ENCODE peak calls at places on chromosomes 3 and 15, in six cellular contexts. One of them, this sample, is unnamed.

GRCh38 chr15:73941044-73941443 is 14.8 kb downstream of the LOXL1 start:
- DNase-seq in activated CD8-positive, alpha-beta memory T cell treated with anti-CD3 and anti-CD28 coated beads for 4 hours: no peak
- DNase-seq in GM23248: peak
- DNase-seq in stimulated activated CD8-positive, alpha-beta memory T cell treated with anti-CD3 and anti-CD28 coated beads, Interleukin-12 subunit alpha, Interleukin-12 subunit beta, amount 100 ng/mL, for 1 hour: no peak
- DNase-seq in activated naive CD4-positive, alpha-beta T cell treated with anti-CD3 and anti-CD28 coated beads, Interleukin-2, amount 50 U/mL, for 16 hours: no peak
- DNase-seq in AG09309: peak
- DNase-seq in this sample: no peak

GRCh38 chr3:101038393-101038792 is 45.2 kb upstream of the ABI3BP start:
- DNase-seq in activated CD8-positive, alpha-beta memory T cell treated with anti-CD3 and anti-CD28 coated beads for 4 hours: no peak
- DNase-seq in GM23248: peak
- DNase-seq in stimulated activated CD8-positive, alpha-beta memory T cell treated with anti-CD3 and anti-CD28 coated beads, Interleukin-12 subunit alpha, Interleukin-12 subunit beta, amount 100 ng/mL, for 1 hour: no peak
- DNase-seq in activated naive CD4-positive, alpha-beta T cell treated with anti-CD3 and anti-CD28 coated beads, Interleukin-2, amount 50 U/mL, for 16 hours: no peak
- DNase-seq in AG09309: peak
- DNase-seq in this sample: no peak

GRCh38 chr15:52018244-52018643 is 775 bp upstream of the MAPK6 start:
- DNase-seq in activated CD8-positive, alpha-beta memory T cell treated with anti-CD3 and anti-CD28 coated beads for 4 hours: no peak
- DNase-seq in GM23248: peak
- DNase-seq in stimulated activated CD8-positive, alpha-beta memory T cell treated with anti-CD3 and anti-CD28 coated beads, Interleukin-12 subunit alpha, Interleukin-12 subunit beta, amount 100 ng/mL, for 1 hour: no peak
- DNase-seq in activated naive CD4-positive, alpha-beta T cell treated with anti-CD3 and anti-CD28 coated beads, Interleukin-2, amount 50 U/mL, for 16 hours: no peak
- DNase-seq in AG09309: no peak
- DNase-seq in this sample: no peak

GRCh38 chr15:67836477-67836876 is 3.4 kb downstream of the RNU6-1 start:
- DNase-seq in activated CD8-positive, alpha-beta memory T cell treated with anti-CD3 and anti-CD28 coated beads for 4 hours: no peak
- DNase-seq in GM23248: peak
- DNase-seq in stimulated activated CD8-positive, alpha-beta memory T cell treated with anti-CD3 and anti-CD28 coated beads, Interleukin-12 subunit alpha, Interleukin-12 subunit beta, amount 100 ng/mL, for 1 hour: no peak
- DNase-seq in activated naive CD4-positive, alpha-beta T cell treated with anti-CD3 and anti-CD28 coated beads, Interleukin-2, amount 50 U/mL, for 16 hours: peak
- DNase-seq in AG09309: no peak
- DNase-seq in this sample: no peak

GRCh38 chr3:123449092-123449985 is 449 bp upstream of the ADCY5 start:
- DNase-seq in activated CD8-positive, alpha-beta memory T cell treated with anti-CD3 and anti-CD28 coated beads for 4 hours: no peak
- DNase-seq in GM23248: peak
- DNase-seq in stimulated activated CD8-positive, alpha-beta memory T cell treated with anti-CD3 and anti-CD28 coated beads, Interleukin-12 subunit alpha, Interleukin-12 subunit beta, amount 100 ng/mL, for 1 hour: no peak
- DNase-seq in activated naive CD4-positive, alpha-beta T cell treated with anti-CD3 and anti-CD28 coated beads, Interleukin-2, amount 50 U/mL, for 16 hours: peak
- DNase-seq in AG09309: no peak
- DNase-seq in this sample: no peak

GRCh38 chr3:54733079-54733478 is 194.8 kb downstream of the LRTM1 start:
- DNase-seq in activated CD8-positive, alpha-beta memory T cell treated with anti-CD3 and anti-CD28 coated beads for 4 hours: no peak
- DNase-seq in GM23248: no peak
- DNase-seq in stimulated activated CD8-positive, alpha-beta memory T cell treated with anti-CD3 and anti-CD28 coated beads, Interleukin-12 subunit alpha, Interleukin-12 subunit beta, amount 100 ng/mL, for 1 hour: no peak
- DNase-seq in activated naive CD4-positive, alpha-beta T cell treated with anti-CD3 and anti-CD28 coated beads, Interleukin-2, amount 50 U/mL, for 16 hours: no peak
- DNase-seq in AG09309: no peak
- DNase-seq in this sample: no peak

GRCh38 chr15:55879181-55879580 is 114.2 kb downstream of the NEDD4 start:
- DNase-seq in activated CD8-positive, alpha-beta memory T cell treated with anti-CD3 and anti-CD28 coated beads for 4 hours: no peak
- DNase-seq in GM23248: peak
- DNase-seq in stimulated activated CD8-positive, alpha-beta memory T cell treated with anti-CD3 and anti-CD28 coated beads, Interleukin-12 subunit alpha, Interleukin-12 subunit beta, amount 100 ng/mL, for 1 hour: no peak
- DNase-seq in activated naive CD4-positive, alpha-beta T cell treated with anti-CD3 and anti-CD28 coated beads, Interleukin-2, amount 50 U/mL, for 16 hours: no peak
- DNase-seq in AG09309: no peak
- DNase-seq in this sample: no peak

GRCh38 chr15:51864408-51865056 is 35.1 kb downstream of the TMOD3 start:
- DNase-seq in activated CD8-positive, alpha-beta memory T cell treated with anti-CD3 and anti-CD28 coated beads for 4 hours: no peak
- DNase-seq in GM23248: peak
- DNase-seq in stimulated activated CD8-positive, alpha-beta memory T cell treated with anti-CD3 and anti-CD28 coated beads, Interleukin-12 subunit alpha, Interleukin-12 subunit beta, amount 100 ng/mL, for 1 hour: no peak
- DNase-seq in activated naive CD4-positive, alpha-beta T cell treated with anti-CD3 and anti-CD28 coated beads, Interleukin-2, amount 50 U/mL, for 16 hours: peak
- DNase-seq in AG09309: peak
- DNase-seq in this sample: no peak

GRCh38 chr3:139378587-139378986 is 10.9 kb downstream of the COPB2 start:
- DNase-seq in activated CD8-positive, alpha-beta memory T cell treated with anti-CD3 and anti-CD28 coated beads for 4 hours: no peak
- DNase-seq in GM23248: no peak
- DNase-seq in stimulated activated CD8-positive, alpha-beta memory T cell treated with anti-CD3 and anti-CD28 coated beads, Interleukin-12 subunit alpha, Interleukin-12 subunit beta, amount 100 ng/mL, for 1 hour: no peak
- DNase-seq in activated naive CD4-positive, alpha-beta T cell treated with anti-CD3 and anti-CD28 coated beads, Interleukin-2, amount 50 U/mL, for 16 hours: no peak
- DNase-seq in AG09309: no peak
- DNase-seq in this sample: no peak

GRCh38 chr15:66284276-66284675 is 9.1 kb upstream of the DIS3L start:
- DNase-seq in activated CD8-positive, alpha-beta memory T cell treated with anti-CD3 and anti-CD28 coated beads for 4 hours: no peak
- DNase-seq in GM23248: no peak
- DNase-seq in stimulated activated CD8-positive, alpha-beta memory T cell treated with anti-CD3 and anti-CD28 coated beads, Interleukin-12 subunit alpha, Interleukin-12 subunit beta, amount 100 ng/mL, for 1 hour: no peak
- DNase-seq in activated naive CD4-positive, alpha-beta T cell treated with anti-CD3 and anti-CD28 coated beads, Interleukin-2, amount 50 U/mL, for 16 hours: no peak
- DNase-seq in AG09309: no peak
- DNase-seq in this sample: no peak

GRCh38 chr3:111763101-111763500 is 96.0 kb upstream of the PHLDB2 start:
- DNase-seq in activated CD8-positive, alpha-beta memory T cell treated with anti-CD3 and anti-CD28 coated beads for 4 hours: no peak
- DNase-seq in GM23248: peak
- DNase-seq in stimulated activated CD8-positive, alpha-beta memory T cell treated with anti-CD3 and anti-CD28 coated beads, Interleukin-12 subunit alpha, Interleukin-12 subunit beta, amount 100 ng/mL, for 1 hour: no peak
- DNase-seq in activated naive CD4-positive, alpha-beta T cell treated with anti-CD3 and anti-CD28 coated beads, Interleukin-2, amount 50 U/mL, for 16 hours: no peak
- DNase-seq in AG09309: no peak
- DNase-seq in this sample: no peak

GRCh38 chr3:55782351-55782750 is 295.2 kb upstream of the WNT5A start:
- DNase-seq in activated CD8-positive, alpha-beta memory T cell treated with anti-CD3 and anti-CD28 coated beads for 4 hours: no peak
- DNase-seq in GM23248: no peak
- DNase-seq in stimulated activated CD8-positive, alpha-beta memory T cell treated with anti-CD3 and anti-CD28 coated beads, Interleukin-12 subunit alpha, Interleukin-12 subunit beta, amount 100 ng/mL, for 1 hour: no peak
- DNase-seq in activated naive CD4-positive, alpha-beta T cell treated with anti-CD3 and anti-CD28 coated beads, Interleukin-2, amount 50 U/mL, for 16 hours: no peak
- DNase-seq in AG09309: no peak
- DNase-seq in this sample: no peak

GRCh38 chr3:101676765-101677435 is at the start of gene ZBTB11:
- DNase-seq in activated CD8-positive, alpha-beta memory T cell treated with anti-CD3 and anti-CD28 coated beads for 4 hours: peak
- DNase-seq in GM23248: peak
- DNase-seq in stimulated activated CD8-positive, alpha-beta memory T cell treated with anti-CD3 and anti-CD28 coated beads, Interleukin-12 subunit alpha, Interleukin-12 subunit beta, amount 100 ng/mL, for 1 hour: peak
- DNase-seq in activated naive CD4-positive, alpha-beta T cell treated with anti-CD3 and anti-CD28 coated beads, Interleukin-2, amount 50 U/mL, for 16 hours: peak
- DNase-seq in AG09309: peak
- DNase-seq in this sample: peak

GRCh38 chr15:74621936-74622335 is 6.3 kb downstream of the CLK3 start:
- DNase-seq in activated CD8-positive, alpha-beta memory T cell treated with anti-CD3 and anti-CD28 coated beads for 4 hours: no peak
- DNase-seq in GM23248: no peak
- DNase-seq in stimulated activated CD8-positive, alpha-beta memory T cell treated with anti-CD3 and anti-CD28 coated beads, Interleukin-12 subunit alpha, Interleukin-12 subunit beta, amount 100 ng/mL, for 1 hour: no peak
- DNase-seq in activated naive CD4-positive, alpha-beta T cell treated with anti-CD3 and anti-CD28 coated beads, Interleukin-2, amount 50 U/mL, for 16 hours: no peak
- DNase-seq in AG09309: no peak
- DNase-seq in this sample: no peak

GRCh38 chr3:170740726-170741591 is 129.0 kb downstream of the RPL22L1 start:
- DNase-seq in activated CD8-positive, alpha-beta memory T cell treated with anti-CD3 and anti-CD28 coated beads for 4 hours: no peak
- DNase-seq in GM23248: peak
- DNase-seq in stimulated activated CD8-positive, alpha-beta memory T cell treated with anti-CD3 and anti-CD28 coated beads, Interleukin-12 subunit alpha, Interleukin-12 subunit beta, amount 100 ng/mL, for 1 hour: no peak
- DNase-seq in activated naive CD4-positive, alpha-beta T cell treated with anti-CD3 and anti-CD28 coated beads, Interleukin-2, amount 50 U/mL, for 16 hours: no peak
- DNase-seq in AG09309: peak
- DNase-seq in this sample: no peak

GRCh38 chr3:32421991-32422859 is 30.6 kb downstream of the CMTM7 start:
- DNase-seq in activated CD8-positive, alpha-beta memory T cell treated with anti-CD3 and anti-CD28 coated beads for 4 hours: no peak
- DNase-seq in GM23248: peak
- DNase-seq in stimulated activated CD8-positive, alpha-beta memory T cell treated with anti-CD3 and anti-CD28 coated beads, Interleukin-12 subunit alpha, Interleukin-12 subunit beta, amount 100 ng/mL, for 1 hour: no peak
- DNase-seq in activated naive CD4-positive, alpha-beta T cell treated with anti-CD3 and anti-CD28 coated beads, Interleukin-2, amount 50 U/mL, for 16 hours: no peak
- DNase-seq in AG09309: peak
- DNase-seq in this sample: no peak

GRCh38 chr3:71160800-71161546 is 422.6 kb downstream of the FOXP1 start:
- DNase-seq in activated CD8-positive, alpha-beta memory T cell treated with anti-CD3 and anti-CD28 coated beads for 4 hours: no peak
- DNase-seq in GM23248: no peak
- DNase-seq in stimulated activated CD8-positive, alpha-beta memory T cell treated with anti-CD3 and anti-CD28 coated beads, Interleukin-12 subunit alpha, Interleukin-12 subunit beta, amount 100 ng/mL, for 1 hour: no peak
- DNase-seq in activated naive CD4-positive, alpha-beta T cell treated with anti-CD3 and anti-CD28 coated beads, Interleukin-2, amount 50 U/mL, for 16 hours: no peak
- DNase-seq in AG09309: no peak
- DNase-seq in this sample: no peak

GRCh38 chr3:46930945-46931403 is 45.6 kb downstream of the CCDC12 start:
- DNase-seq in activated CD8-positive, alpha-beta memory T cell treated with anti-CD3 and anti-CD28 coated beads for 4 hours: no peak
- DNase-seq in GM23248: no peak
- DNase-seq in stimulated activated CD8-positive, alpha-beta memory T cell treated with anti-CD3 and anti-CD28 coated beads, Interleukin-12 subunit alpha, Interleukin-12 subunit beta, amount 100 ng/mL, for 1 hour: no peak
- DNase-seq in activated naive CD4-positive, alpha-beta T cell treated with anti-CD3 and anti-CD28 coated beads, Interleukin-2, amount 50 U/mL, for 16 hours: no peak
- DNase-seq in AG09309: no peak
- DNase-seq in this sample: no peak

GRCh38 chr3:79018671-79019136 is 749.1 kb downstream of the ROBO1 start:
- DNase-seq in activated CD8-positive, alpha-beta memory T cell treated with anti-CD3 and anti-CD28 coated beads for 4 hours: no peak
- DNase-seq in GM23248: peak
- DNase-seq in stimulated activated CD8-positive, alpha-beta memory T cell treated with anti-CD3 and anti-CD28 coated beads, Interleukin-12 subunit alpha, Interleukin-12 subunit beta, amount 100 ng/mL, for 1 hour: no peak
- DNase-seq in activated naive CD4-positive, alpha-beta T cell treated with anti-CD3 and anti-CD28 coated beads, Interleukin-2, amount 50 U/mL, for 16 hours: no peak
- DNase-seq in AG09309: no peak
- DNase-seq in this sample: no peak

GRCh38 chr3:143002727-143003126 is 1.4 kb downstream of the U2SURP start:
- DNase-seq in activated CD8-positive, alpha-beta memory T cell treated with anti-CD3 and anti-CD28 coated beads for 4 hours: no peak
- DNase-seq in GM23248: peak
- DNase-seq in stimulated activated CD8-positive, alpha-beta memory T cell treated with anti-CD3 and anti-CD28 coated beads, Interleukin-12 subunit alpha, Interleukin-12 subunit beta, amount 100 ng/mL, for 1 hour: no peak
- DNase-seq in activated naive CD4-positive, alpha-beta T cell treated with anti-CD3 and anti-CD28 coated beads, Interleukin-2, amount 50 U/mL, for 16 hours: no peak
- DNase-seq in AG09309: no peak
- DNase-seq in this sample: no peak

GRCh38 chr3:69410301-69410700 is 24.4 kb upstream of the FRMD4B start:
- DNase-seq in activated CD8-positive, alpha-beta memory T cell treated with anti-CD3 and anti-CD28 coated beads for 4 hours: peak
- DNase-seq in GM23248: peak
- DNase-seq in stimulated activated CD8-positive, alpha-beta memory T cell treated with anti-CD3 and anti-CD28 coated beads, Interleukin-12 subunit alpha, Interleukin-12 subunit beta, amount 100 ng/mL, for 1 hour: peak
- DNase-seq in activated naive CD4-positive, alpha-beta T cell treated with anti-CD3 and anti-CD28 coated beads, Interleukin-2, amount 50 U/mL, for 16 hours: peak
- DNase-seq in AG09309: peak
- DNase-seq in this sample: peak

GRCh38 chr3:172103724-172104123 is 64.3 kb downstream of the FNDC3B start:
- DNase-seq in activated CD8-positive, alpha-beta memory T cell treated with anti-CD3 and anti-CD28 coated beads for 4 hours: no peak
- DNase-seq in GM23248: peak
- DNase-seq in stimulated activated CD8-positive, alpha-beta memory T cell treated with anti-CD3 and anti-CD28 coated beads, Interleukin-12 subunit alpha, Interleukin-12 subunit beta, amount 100 ng/mL, for 1 hour: no peak
- DNase-seq in activated naive CD4-positive, alpha-beta T cell treated with anti-CD3 and anti-CD28 coated beads, Interleukin-2, amount 50 U/mL, for 16 hours: no peak
- DNase-seq in AG09309: no peak
- DNase-seq in this sample: no peak

GRCh38 chr3:128973988-128974564 is 19.8 kb downstream of the CFAP92 start:
- DNase-seq in activated CD8-positive, alpha-beta memory T cell treated with anti-CD3 and anti-CD28 coated beads for 4 hours: no peak
- DNase-seq in GM23248: no peak
- DNase-seq in stimulated activated CD8-positive, alpha-beta memory T cell treated with anti-CD3 and anti-CD28 coated beads, Interleukin-12 subunit alpha, Interleukin-12 subunit beta, amount 100 ng/mL, for 1 hour: no peak
- DNase-seq in activated naive CD4-positive, alpha-beta T cell treated with anti-CD3 and anti-CD28 coated beads, Interleukin-2, amount 50 U/mL, for 16 hours: no peak
- DNase-seq in AG09309: no peak
- DNase-seq in this sample: no peak

GRCh38 chr3:82329300-82329699 is 567.9 kb upstream of the GBE1 start:
- DNase-seq in activated CD8-positive, alpha-beta memory T cell treated with anti-CD3 and anti-CD28 coated beads for 4 hours: no peak
- DNase-seq in GM23248: peak
- DNase-seq in stimulated activated CD8-positive, alpha-beta memory T cell treated with anti-CD3 and anti-CD28 coated beads, Interleukin-12 subunit alpha, Interleukin-12 subunit beta, amount 100 ng/mL, for 1 hour: no peak
- DNase-seq in activated naive CD4-positive, alpha-beta T cell treated with anti-CD3 and anti-CD28 coated beads, Interleukin-2, amount 50 U/mL, for 16 hours: no peak
- DNase-seq in AG09309: no peak
- DNase-seq in this sample: no peak

GRCh38 chr3:186025161-186025560 is 83.7 kb downstream of the ETV5 start:
- DNase-seq in activated CD8-positive, alpha-beta memory T cell treated with anti-CD3 and anti-CD28 coated beads for 4 hours: no peak
- DNase-seq in GM23248: peak
- DNase-seq in stimulated activated CD8-positive, alpha-beta memory T cell treated with anti-CD3 and anti-CD28 coated beads, Interleukin-12 subunit alpha, Interleukin-12 subunit beta, amount 100 ng/mL, for 1 hour: no peak
- DNase-seq in activated naive CD4-positive, alpha-beta T cell treated with anti-CD3 and anti-CD28 coated beads, Interleukin-2, amount 50 U/mL, for 16 hours: peak
- DNase-seq in AG09309: no peak
- DNase-seq in this sample: no peak

GRCh38 chr3:43747641-43748040 is 56.9 kb downstream of the ABHD5 start:
- DNase-seq in activated CD8-positive, alpha-beta memory T cell treated with anti-CD3 and anti-CD28 coated beads for 4 hours: no peak
- DNase-seq in GM23248: peak
- DNase-seq in stimulated activated CD8-positive, alpha-beta memory T cell treated with anti-CD3 and anti-CD28 coated beads, Interleukin-12 subunit alpha, Interleukin-12 subunit beta, amount 100 ng/mL, for 1 hour: no peak
- DNase-seq in activated naive CD4-positive, alpha-beta T cell treated with anti-CD3 and anti-CD28 coated beads, Interleukin-2, amount 50 U/mL, for 16 hours: no peak
- DNase-seq in AG09309: no peak
- DNase-seq in this sample: no peak

This sample was measured in CMK.